ENCODE peak calls at places on chromosomes 16 and 17, in six cellular contexts. C, J, M, N, U and T are unnamed samples.
A peak's percentile ranks its signal among the peaks of the same experiment; 100 is the strongest.

GRCh38 chr17:51796026-51796425 is 362.5 kb downstream of the CA10 start:
- DNase-seq in C (no peak), J (no peak), M (no peak), N (no peak), U (no peak), T (no peak)

GRCh38 chr17:78665952-78666920 is 89.0 kb upstream of the DNAH17 start:
- DNase-seq in C (peak; percentile 67), J (no peak), M (no peak), N (peak; percentile 30), U (peak; percentile 35), T (no peak)

GRCh38 chr16:24119807-24120206 is 136.3 kb upstream of the CACNG3 start:
- DNase-seq in C (no peak), J (no peak), M (no peak), N (no peak), U (no peak), T (no peak)

GRCh38 chr17:65039349-65039988 is 17.1 kb downstream of the GNA13 start:
- DNase-seq in C (peak; percentile 90), J (no peak), M (no peak), N (no peak), U (no peak), T (no peak)

GRCh38 chr16:5010576-5011329 is 23.0 kb downstream of the NAGPA start:
- DNase-seq in C (peak; percentile 18), J (no peak), M (no peak), N (no peak), U (no peak), T (no peak)

GRCh38 chr17:17849147-17849820 is 12.5 kb upstream of the SREBF1 start:
- DNase-seq in C (peak; percentile 71), J (no peak), M (no peak), N (peak; percentile 79), U (peak; percentile 80), T (peak; percentile 75)

GRCh38 chr16:74271879-74272278 is 24.7 kb upstream of the PSMD7 start:
- DNase-seq in C (no peak), J (no peak), M (no peak), N (no peak), U (no peak), T (no peak)

GRCh38 chr16:58510776-58511628 is 4.3 kb upstream of the SETD6 start:
- DNase-seq in C (no peak), J (no peak), M (no peak), N (no peak), U (no peak), T (no peak)

GRCh38 chr17:78041401-78042179 is 83.1 kb downstream of the TNRC6C start:
- DNase-seq in C (no peak), J (no peak), M (peak; percentile 37), N (no peak), U (peak; percentile 10), T (no peak)

GRCh38 chr17:32912218-32912897 is 15.6 kb upstream of the TMEM98 start:
- DNase-seq in C (no peak), J (peak; percentile 59), M (no peak), N (peak; percentile 77), U (peak; percentile 94), T (no peak)

GRCh38 chr16:2686912-2687507 is 4.7 kb downstream of the KCTD5 start:
- DNase-seq in C (peak; percentile 91), J (no peak), M (no peak), N (no peak), U (peak; percentile 0), T (no peak)

GRCh38 chr16:9053006-9053601 is 38.3 kb upstream of the HAPSTR1 start:
- DNase-seq in C (peak; percentile 69), J (no peak), M (no peak), N (peak; percentile 67), U (peak; percentile 44), T (no peak)

GRCh38 chr17:19380551-19381284 is 2.4 kb downstream of the MAPK7 start:
- DNase-seq in C (no peak), J (no peak), M (no peak), N (no peak), U (no peak), T (no peak)

GRCh38 chr16:67409631-67410030 is 6.6 kb downstream of the ZDHHC1 start:
- DNase-seq in C (no peak), J (no peak), M (no peak), N (no peak), U (no peak), T (no peak)

GRCh38 chr16:70586731-70587130 is 59.6 kb upstream of the IL34 start:
- DNase-seq in C (no peak), J (no peak), M (no peak), N (no peak), U (no peak), T (no peak)

GRCh38 chr17:1328437-1328836 is 49.0 kb downstream of the TRARG1 start:
- DNase-seq in C (no peak), J (no peak), M (no peak), N (no peak), U (no peak), T (no peak)

GRCh38 chr16:89338863-89339262 is 121.4 kb downstream of the ZNF778 start:
- DNase-seq in C (no peak), J (no peak), M (no peak), N (no peak), U (no peak), T (no peak)

GRCh38 chr17:10729334-10730193 is at the start of gene TMEM220:
- DNase-seq in C (peak; percentile 54), J (no peak), M (no peak), N (peak; percentile 75), U (peak; percentile 70), T (peak; percentile 62)

GRCh38 chr16:3142327-3142726 is 7.5 kb downstream of the ZNF213 start:
- DNase-seq in C (no peak), J (no peak), M (no peak), N (no peak), U (no peak), T (no peak)

GRCh38 chr17:76544123-76544915 is 4.5 kb downstream of the PRCD start:
- DNase-seq in C (no peak), J (no peak), M (no peak), N (no peak), U (no peak), T (no peak)

GRCh38 chr16:80824623-80825364 is 20.4 kb upstream of the CDYL2 start:
- DNase-seq in C (peak; percentile 78), J (peak; percentile 38), M (no peak), N (peak; percentile 71), U (peak; percentile 52), T (peak; percentile 55)

GRCh38 chr16:9596788-9597187 is 505.3 kb downstream of the HAPSTR1 start:
- DNase-seq in C (no peak), J (no peak), M (no peak), N (no peak), U (no peak), T (no peak)

GRCh38 chr17:75998327-75998795 is 2.3 kb upstream of the CDK3 start:
- DNase-seq in C (no peak), J (no peak), M (no peak), N (no peak), U (no peak), T (no peak)

GRCh38 chr17:41968676-41969075 is 2.1 kb downstream of the CNP start:
- DNase-seq in C (no peak), J (no peak), M (no peak), N (no peak), U (no peak), T (no peak)

GRCh38 chr17:48724241-48725004 is 1.4 kb downstream of the PRAC2 start:
- DNase-seq in C (peak; percentile 77), J (peak; percentile 19), M (no peak), N (peak; percentile 72), U (peak; percentile 70), T (peak; percentile 89)

GRCh38 chr16:79176987-79177386 is 423.6 kb downstream of the MAF start:
- DNase-seq in C (peak; percentile 2), J (no peak), M (no peak), N (no peak), U (no peak), T (no peak)

GRCh38 chr17:57104461-57105175 is 19.6 kb downstream of the AKAP1 start:
- DNase-seq in C (no peak), J (peak; percentile 44), M (no peak), N (peak; percentile 72), U (peak; percentile 81), T (no peak)

GRCh38 chr17:7173687-7174602 is 5.2 kb downstream of the ASGR1 start:
- DNase-seq in C (no peak), J (no peak), M (no peak), N (no peak), U (no peak), T (peak; percentile 57)

GRCh38 chr16:73033271-73033998 is 14.5 kb downstream of the ZFHX3 start:
- DNase-seq in C (peak; percentile 64), J (no peak), M (no peak), N (no peak), U (no peak), T (no peak)

GRCh38 chr17:8441690-8442089 is 6.0 kb downstream of the NDEL1 start:
- DNase-seq in C (no peak), J (no peak), M (no peak), N (no peak), U (no peak), T (no peak)